ENCODE peak calls at places on chromosomes 6 and 20, in six cellular contexts. B is stomach; X is ACHN; R is activated naive CD8-positive, alpha-beta T cell treated with anti-CD3 and anti-CD28 coated beads, Interleukin-2, amount 50 U/mL, for 24 hours; I is AG04450; D is C1 segment of cervical spinal cord. J is an unnamed sample.

GRCh38 chr6:96742702-96743101 is 94.6 kb downstream of the GPR63 start:
- DNase-seq in B (no peak), X (no peak), R (no peak), I (no peak), D (no peak), J (no peak)

GRCh38 chr20:34515484-34516037 is 661 bp upstream of the DYNLRB1 start:
- DNase-seq in B (peak; percentile 73), X (peak; percentile 54), R (peak; percentile 67), I (no peak), D (no peak), J (no peak)

GRCh38 chr20:39013662-39014109 is 51.5 kb downstream of the DHX35 start:
- DNase-seq in B (no peak), X (no peak), R (no peak), I (no peak), D (no peak), J (no peak)

GRCh38 chr6:41284726-41285125 is 1.8 kb downstream of the TREM1 start:
- DNase-seq in B (no peak), X (no peak), R (no peak), I (no peak), D (no peak), J (no peak)

GRCh38 chr6:17394192-17394611 is 807 bp downstream of the CAP2 start:
- DNase-seq in B (peak; percentile 28), X (peak; percentile 87), R (peak; percentile 2), I (no peak), D (no peak), J (peak; percentile 8)

GRCh38 chr6:143376861-143377260 is 73.6 kb downstream of the ADAT2 start:
- DNase-seq in B (no peak), X (no peak), R (no peak), I (no peak), D (no peak), J (no peak)

GRCh38 chr6:132893772-132894490 is 79.6 kb downstream of the RPS12 start:
- DNase-seq in B (no peak), X (no peak), R (no peak), I (no peak), D (no peak), J (no peak)

GRCh38 chr20:34010405-34010895 is 16.7 kb downstream of the RALY start:
- DNase-seq in B (no peak), X (no peak), R (no peak), I (no peak), D (no peak), J (no peak)

GRCh38 chr20:58690851-58691250 is 1.7 kb upstream of the NPEPL1 start:
- DNase-seq in B (peak; percentile 24), X (no peak), R (no peak), I (no peak), D (no peak), J (no peak)

GRCh38 chr20:20293986-20294385 is 73.9 kb upstream of the INSM1 start:
- DNase-seq in B (no peak), X (no peak), R (no peak), I (no peak), D (no peak), J (no peak)

GRCh38 chr6:26743157-26743821 is 83.7 kb upstream of the ZNF322 start:
- DNase-seq in B (no peak), X (no peak), R (no peak), I (no peak), D (no peak), J (no peak)

GRCh38 chr6:41625442-41625841 is 12.8 kb upstream of the MDFI start:
- DNase-seq in B (no peak), X (no peak), R (no peak), I (no peak), D (no peak), J (no peak)

GRCh38 chr6:152236370-152237097 is 400.6 kb downstream of the SYNE1 start:
- DNase-seq in B (no peak), X (no peak), R (no peak), I (no peak), D (no peak), J (no peak)

GRCh38 chr6:2952557-2953095 is 18.7 kb downstream of the SERPINB6 start:
- DNase-seq in B (peak; percentile 82), X (peak; percentile 88), R (peak; percentile 62), I (peak; percentile 75), D (peak; percentile 42), J (peak; percentile 75)

GRCh38 chr6:122026572-122027369 is 372.7 kb upstream of the HSF2 start:
- DNase-seq in B (no peak), X (no peak), R (no peak), I (no peak), D (no peak), J (no peak)

GRCh38 chr6:139765825-139766285 is 391.4 kb upstream of the CITED2 start:
- DNase-seq in B (no peak), X (no peak), R (no peak), I (no peak), D (no peak), J (no peak)

GRCh38 chr6:43269273-43270007 is 26.2 kb downstream of the TTBK1 start:
- DNase-seq in B (peak; percentile 38), X (no peak), R (peak; percentile 60), I (no peak), D (no peak), J (no peak)

GRCh38 chr20:16434087-16434664 is 139.1 kb downstream of the KIF16B start:
- DNase-seq in B (peak; percentile 38), X (peak; percentile 59), R (peak; percentile 57), I (no peak), D (no peak), J (peak; percentile 4)

GRCh38 chr20:25408170-25408547 is 686 bp downstream of the GINS1 start:
- DNase-seq in B (no peak), X (no peak), R (no peak), I (no peak), D (no peak), J (no peak)

GRCh38 chr6:110232456-110232855 is 52.2 kb downstream of the CDC40 start:
- DNase-seq in B (no peak), X (no peak), R (no peak), I (peak; percentile 20), D (no peak), J (no peak)

GRCh38 chr6:83976037-83976755 is 57.4 kb upstream of the MRAP2 start:
- DNase-seq in B (no peak), X (no peak), R (no peak), I (no peak), D (no peak), J (no peak)

GRCh38 chr20:3071610-3072529 is at the start of gene OXT:
- DNase-seq in B (no peak), X (no peak), R (peak; percentile 67), I (no peak), D (no peak), J (no peak)

GRCh38 chr20:32288225-32288849 is 10.9 kb downstream of the KIF3B start:
- DNase-seq in B (no peak), X (no peak), R (no peak), I (no peak), D (no peak), J (no peak)

GRCh38 chr20:62624325-62624690 is 18.0 kb upstream of the SLCO4A1 start:
- DNase-seq in B (peak; percentile 71), X (no peak), R (peak; percentile 21), I (no peak), D (no peak), J (no peak)

GRCh38 chr6:30321692-30322388 is 4.9 kb upstream of the TRIM39 start:
- DNase-seq in B (no peak), X (no peak), R (no peak), I (no peak), D (no peak), J (no peak)

GRCh38 chr6:132131777-132132176 is 180.6 kb upstream of the CCN2 start:
- DNase-seq in B (no peak), X (peak; percentile 86), R (no peak), I (peak; percentile 99), D (no peak), J (no peak)

GRCh38 chr6:41591859-41592502 is 45.8 kb downstream of the FOXP4 start:
- DNase-seq in B (peak; percentile 83), X (peak; percentile 62), R (peak; percentile 81), I (peak; percentile 27), D (peak; percentile 22), J (peak; percentile 73)

GRCh38 chr20:37270586-37271420 is 9.2 kb upstream of the GHRH start:
- DNase-seq in B (no peak), X (no peak), R (no peak), I (no peak), D (peak; percentile 10), J (no peak)

J was measured in hypothalamus.